ENCODE peak calls at places on chromosomes 16 and 17, in nine cellular contexts. C, Z, N, W, P, G, Y, M and J are unnamed samples. For H3K4me1, the result is how much of the 10 kb centered on the place peaks cover.

GRCh38 chr17:36937001-36937960 is at the start of gene LHX1:
- DNase-seq in C (no peak), Z (no peak), N (no peak), W (no peak), P (no peak), G (no peak), Y (no peak), M (no peak), J (no peak)

GRCh38 chr16:66367968-66368891 is 1.7 kb downstream of the CDH5 start:
- DNase-seq in C (no peak), Z (no peak), N (no peak), W (no peak), P (no peak), G (no peak), Y (no peak), M (no peak), J (no peak)

GRCh38 chr17:43312011-43312410 is 78.2 kb upstream of the RNU2-1 start:
- DNase-seq in C (no peak), Z (peak), N (no peak), W (no peak), P (no peak), G (no peak), Y (no peak), M (no peak), J (no peak)

GRCh38 chr16:4283939-4284338 is 11.1 kb upstream of the TFAP4 start:
- DNase-seq in C (no peak), Z (no peak), N (no peak), W (no peak), P (no peak), G (no peak), Y (no peak), M (no peak), J (no peak)

GRCh38 chr17:20234266-20234665 is 225.1 kb downstream of the SPECC1 start:
- DNase-seq in C (no peak), Z (no peak), N (no peak), W (no peak), P (no peak), G (no peak), Y (no peak), M (no peak), J (no peak)

GRCh38 chr17:26782153-26782552 is 511.8 kb upstream of the WSB1 start:
- DNase-seq in C (no peak), Z (no peak), N (no peak), W (no peak), P (no peak), G (no peak), Y (no peak), M (no peak), J (no peak)

GRCh38 chr17:80827646-80828643 is 163.7 kb upstream of the CHMP6 start:
- DNase-seq in C (no peak), Z (no peak), N (no peak), W (no peak), P (no peak), G (peak), Y (no peak), M (no peak), J (no peak)

GRCh38 chr16:23640669-23640958 is 496 bp downstream of the PALB2 start:
- DNase-seq in C (no peak), Z (no peak), N (no peak), W (no peak), P (no peak), G (no peak), Y (no peak), M (no peak), J (no peak)

GRCh38 chr16:50099957-50100648 is 34.3 kb downstream of the HEATR3 start:
- DNase-seq in C (no peak), Z (no peak), N (no peak), W (no peak), P (no peak), G (no peak), Y (no peak), M (no peak), J (no peak)

GRCh38 chr17:5527647-5528250 is 41.4 kb downstream of the MIS12 start:
- DNase-seq in C (no peak), Z (no peak), N (no peak), W (no peak), P (no peak), G (no peak), Y (no peak), M (no peak), J (no peak)

GRCh38 chr17:40482722-40483121 is 18.7 kb downstream of the TNS4 start:
- DNase-seq in C (no peak), Z (no peak), N (no peak), W (no peak), P (no peak), G (peak), Y (no peak), M (no peak), J (no peak)

GRCh38 chr17:27578718-27579085 is 52.3 kb upstream of the LGALS9 start:
- DNase-seq in C (peak), Z (no peak), N (peak), W (no peak), P (no peak), G (no peak), Y (no peak), M (no peak), J (no peak)

GRCh38 chr16:69396187-69397061 is 10.6 kb upstream of the TERF2 start:
- DNase-seq in C (peak), Z (peak), N (peak), W (peak), P (peak), G (peak), Y (no peak), M (peak), J (peak)

GRCh38 chr16:88705746-88706287 is 391 bp downstream of the RNF166 start:
- DNase-seq in C (no peak), Z (no peak), N (peak), W (no peak), P (no peak), G (no peak), Y (no peak), M (peak), J (peak)

GRCh38 chr16:2156025-2156848 is 655 bp downstream of the TRAF7 start:
- DNase-seq in C (peak), Z (peak), N (no peak), W (no peak), P (peak), G (no peak), Y (no peak), M (no peak), J (no peak)

GRCh38 chr16:86508947-86509758 is 1.2 kb upstream of the FOXF1 start:
- DNase-seq in C (no peak), Z (no peak), N (peak), W (no peak), P (no peak), G (peak), Y (no peak), M (peak), J (no peak)

GRCh38 chr17:80822021-80822699 is 169.5 kb upstream of the CHMP6 start:
- DNase-seq in C (no peak), Z (no peak), N (no peak), W (no peak), P (no peak), G (no peak), Y (no peak), M (no peak), J (no peak)

GRCh38 chr16:30357715-30358576 is 2.8 kb upstream of the CD2BP2 start:
- DNase-seq in C (no peak), Z (no peak), N (no peak), W (no peak), P (no peak), G (no peak), Y (no peak), M (no peak), J (no peak)

GRCh38 chr17:18084256-18084655 is 3.5 kb upstream of the DRG2 start:
- DNase-seq in C (no peak), Z (no peak), N (no peak), W (no peak), P (no peak), G (no peak), Y (no peak), M (no peak), J (no peak)

GRCh38 chr17:45040459-45040858 is 11.0 kb downstream of the DCAKD start:
- DNase-seq in C (no peak), Z (no peak), N (no peak), W (no peak), P (no peak), G (no peak), Y (no peak), M (no peak), J (no peak)

GRCh38 chr17:31584436-31585279 is 193.2 kb downstream of the RAB11FIP4 start:
- DNase-seq in C (peak), Z (no peak), N (no peak), W (no peak), P (no peak), G (no peak), Y (no peak), M (no peak), J (no peak)

GRCh38 chr17:57993471-57994365 is 5.7 kb upstream of the VEZF1 start:
- DNase-seq in C (no peak), Z (no peak), N (no peak), W (peak), P (no peak), G (no peak), Y (no peak), M (no peak), J (no peak)

GRCh38 chr17:41434313-41434895 is 6.4 kb downstream of the KRT38 start:
- DNase-seq in C (no peak), Z (no peak), N (no peak), W (no peak), P (no peak), G (no peak), Y (no peak), M (no peak), J (no peak)

GRCh38 chr16:81581107-81581506 is 136.5 kb downstream of the CMIP start:
- DNase-seq in C (no peak), Z (no peak), N (no peak), W (no peak), P (no peak), G (no peak), Y (no peak), M (peak), J (peak)

GRCh38 chr17:5035356-5035755 is at the start of gene SLC52A1:
- DNase-seq in C (no peak), Z (no peak), N (no peak), W (peak), P (no peak), G (peak), Y (no peak), M (peak), J (peak)

GRCh38 chr17:38613981-38614779 is 8.4 kb upstream of the SRCIN1 start:
- DNase-seq in C (no peak), Z (no peak), N (peak), W (no peak), P (no peak), G (no peak), Y (no peak), M (no peak), J (no peak)

GRCh38 chr17:43906951-43907424 is 348 bp downstream of the MPP2 start:
- DNase-seq in C (no peak), Z (peak), N (peak), W (no peak), P (peak), G (no peak), Y (no peak), M (no peak), J (no peak)

GRCh38 chr16:50195276-50195675 is 42.2 kb downstream of the TENT4B start:
- DNase-seq in C (no peak), Z (no peak), N (no peak), W (no peak), P (no peak), G (no peak), Y (no peak), M (no peak), J (no peak)

GRCh38 chr17:37648555-37648954 is 5.3 kb upstream of the DDX52 start:
- DNase-seq in C (no peak), Z (no peak), N (no peak), W (no peak), P (no peak), G (no peak), Y (no peak), M (no peak), J (no peak)

GRCh38 chr17:39209317-39210092 is 9.4 kb downstream of the RPL19 start:
- DNase-seq in C (peak), Z (peak), N (peak), W (peak), P (peak), G (no peak), Y (no peak), M (peak), J (no peak)

GRCh38 chr17:77419547-77420475 is 279.0 kb downstream of the SEC14L1 start:
- DNase-seq in C (peak), Z (no peak), N (no peak), W (no peak), P (no peak), G (no peak), Y (no peak), M (no peak), J (no peak)
- H3K4me1 ChIP-seq in C (under half), Z (half or more), N (under half), W (half or more), P (under half), G (half or more), Y (half or more), M (half or more), J (under half)

DNA sequence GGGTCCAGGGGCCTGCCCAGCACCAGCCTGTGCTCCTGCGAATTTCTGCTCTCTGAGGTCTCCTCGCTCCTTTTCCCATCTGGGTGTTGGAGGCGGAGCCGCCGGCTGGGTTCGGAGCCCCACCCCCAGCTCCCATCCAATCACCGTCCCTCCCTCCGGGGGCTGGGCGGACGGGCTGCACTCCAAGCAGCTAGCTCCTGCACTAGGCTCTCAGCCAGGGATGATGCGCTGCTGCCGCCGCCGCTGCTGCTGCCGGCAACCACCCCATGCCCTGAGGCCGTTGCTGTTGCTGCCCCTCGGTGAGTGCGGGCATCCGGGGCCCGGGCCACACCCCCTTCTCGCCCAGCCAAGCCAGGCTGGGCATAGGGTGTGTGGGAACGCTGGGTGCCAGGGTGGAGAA is at the start of gene NRN1L:
- DNase-seq in C (peak), Z (peak), N (peak), W (peak), P (peak), G (no peak), Y (no peak), M (peak), J (peak)
- TF ChIP-seq POLR2A in C (peak), Z (no peak), N (no peak), W (peak), P (no peak), G (no peak), Y (no peak), M (no peak), J (no peak)

DNA sequence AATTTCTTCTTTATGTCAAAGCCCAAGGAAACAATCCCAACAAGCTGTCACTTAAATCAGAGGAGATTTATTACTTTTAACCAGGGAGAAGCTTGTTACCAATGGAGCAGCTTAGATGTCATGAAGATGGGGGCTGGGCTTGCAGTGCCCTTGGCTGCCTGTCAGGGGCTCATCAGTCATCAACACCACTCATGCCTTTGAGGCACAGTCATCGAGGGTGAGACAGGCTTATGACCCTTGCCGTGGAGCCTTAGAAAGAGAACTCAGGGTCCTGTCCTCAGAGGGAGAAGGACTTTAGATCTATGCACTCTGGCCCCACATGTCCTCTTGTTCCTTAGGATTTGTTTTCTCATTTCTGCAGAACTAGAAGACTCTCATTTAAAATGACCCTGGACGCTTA is 318.3 kb downstream of the CBLN1 start:
- DNase-seq in C (no peak), Z (no peak), N (no peak), W (no peak), P (no peak), G (peak), Y (no peak), M (no peak), J (no peak)
- H3K4me3 ChIP-seq in C (no peak), Z (no peak), N (no peak), W (no peak), P (no peak), G (no peak), Y (no peak), M (no peak), J (no peak)

GRCh38 chr16:58418601-58419000 is 26.3 kb downstream of the GINS3 start:
- DNase-seq in C (peak), Z (no peak), N (no peak), W (no peak), P (no peak), G (no peak), Y (no peak), M (no peak), J (no peak)

GRCh38 chr16:58421029-58421428 is 28.8 kb downstream of the GINS3 start:
- DNase-seq in C (no peak), Z (no peak), N (no peak), W (no peak), P (no peak), G (no peak), Y (no peak), M (no peak), J (no peak)

GRCh38 chr16:58422809-58423208 is 30.5 kb downstream of the GINS3 start:
- DNase-seq in C (no peak), Z (no peak), N (no peak), W (no peak), P (no peak), G (no peak), Y (no peak), M (no peak), J (no peak)

GRCh38 chr16:58419241-58420012 is 27.2 kb downstream of the GINS3 start:
- DNase-seq in C (no peak), Z (no peak), N (no peak), W (no peak), P (no peak), G (no peak), Y (no peak), M (no peak), J (no peak)

DNA sequence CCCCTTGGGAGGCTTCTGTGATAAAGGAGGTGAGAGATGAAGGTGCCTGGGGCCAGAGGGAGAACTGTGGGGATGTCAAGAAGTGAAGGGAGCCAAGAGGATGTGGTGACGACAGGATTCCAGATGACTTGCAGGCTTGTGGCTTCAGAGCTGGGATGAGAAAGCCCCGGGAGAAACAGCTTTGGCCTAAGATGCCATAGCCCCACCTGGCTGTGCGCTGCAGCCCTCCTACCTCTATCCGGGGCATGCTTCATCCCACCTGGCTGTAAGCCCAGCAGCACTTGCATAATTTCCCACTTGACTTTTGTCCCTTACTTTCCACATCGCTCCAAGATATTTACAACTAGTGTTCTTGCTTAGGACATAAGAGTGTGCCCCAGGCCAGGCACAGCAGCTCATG is 29.3 kb downstream of the GINS3 start:
- DNase-seq in C (no peak), Z (no peak), N (no peak), W (peak), P (no peak), G (no peak), Y (no peak), M (no peak), J (no peak)
- H3K4me1 ChIP-seq in C (under half), Z (under half), N (under half), W (under half), P (under half), G (under half), Y (under half), M (under half), J (under half)